ENCODE peak calls at places on chromosome 19, in seven cellular contexts. M is heart left ventricle, P is IMR-90, S is testis, K is right lobe of liver, Y is body of pancreas, Z is stomach. R is an unnamed sample.
A peak's percentile ranks its signal among the peaks of the same experiment; 100 is the strongest.

GRCh38 chr19:35549174-35549788 is 3.9 kb downstream of the TMEM147 start:
- DNase-seq in M (no peak), P (peak; percentile 56), Z (peak; percentile 63), K (no peak), S (peak; percentile 39), Y (peak; percentile 83), R (peak; percentile 60)

GRCh38 chr19:55460670-55461258 is 678 bp downstream of the ISOC2 start:
- DNase-seq in K (peak; percentile 92), P (peak; percentile 74), M (peak; percentile 85), Y (peak; percentile 86), S (peak; percentile 95), Z (peak; percentile 78), R (peak; percentile 94)

GRCh38 chr19:2552859-2553258 is 76.9 kb downstream of the GADD45B start:
- DNase-seq in M (no peak), S (no peak), P (no peak), Z (no peak), K (no peak), Y (peak; percentile 49), R (no peak)

GRCh38 chr19:6297202-6297601 is 17.4 kb upstream of the MLLT1 start:
- DNase-seq in Z (no peak), S (no peak), K (no peak), M (no peak), P (no peak), Y (no peak), R (no peak)

GRCh38 chr19:36136975-36137686 is 2.7 kb upstream of the CAPNS1 start:
- DNase-seq in K (peak; percentile 85), M (peak; percentile 64), Y (peak; percentile 89), P (peak; percentile 23), Z (peak; percentile 80), S (no peak), R (no peak)

GRCh38 chr19:44846455-44847143 is 502 bp downstream of the NECTIN2 start:
- DNase-seq in Z (no peak), M (peak; percentile 62), Y (no peak), S (no peak), P (no peak), K (peak; percentile 67), R (peak; percentile 67)

GRCh38 chr19:55266404-55266803 is 7.6 kb upstream of the PPP6R1 start:
- DNase-seq in S (no peak), P (no peak), Z (no peak), Y (no peak), M (no peak), K (no peak), R (no peak)

GRCh38 chr19:4624301-4624700 is 15.0 kb upstream of the TNFAIP8L1 start:
- DNase-seq in P (no peak), M (no peak), Y (no peak), K (no peak), S (no peak), Z (no peak), R (no peak)

GRCh38 chr19:16273005-16273404 is 51.6 kb upstream of the KLF2 start:
- DNase-seq in Z (no peak), M (peak; percentile 75), P (no peak), K (no peak), Y (no peak), S (peak; percentile 56), R (no peak)

GRCh38 chr19:6108721-6109633 is 1.3 kb downstream of the RFX2 start:
- DNase-seq in S (peak; percentile 54), Y (peak; percentile 42), K (no peak), Z (peak; percentile 32), P (peak; percentile 66), M (peak; percentile 74), R (peak; percentile 80)

GRCh38 chr19:4568884-4569283 is 9.4 kb upstream of the SEMA6B start:
- DNase-seq in S (no peak), M (no peak), P (no peak), Z (no peak), Y (no peak), K (no peak), R (no peak)

GRCh38 chr19:7888145-7888825 is at the start of gene LRRC8E:
- DNase-seq in Y (peak; percentile 78), M (no peak), P (peak; percentile 55), S (no peak), K (peak; percentile 59), Z (peak; percentile 79), R (peak; percentile 43)

GRCh38 chr19:18648971-18649310 is 12.1 kb downstream of the KLHL26 start:
- DNase-seq in Z (no peak), K (no peak), P (no peak), S (peak; percentile 41), Y (peak; percentile 22), M (no peak), R (no peak)

GRCh38 chr19:16064209-16064889 is 11.9 kb upstream of the TPM4 start:
- DNase-seq in Y (no peak), Z (no peak), P (no peak), K (no peak), S (no peak), M (no peak), R (no peak)

GRCh38 chr19:44566984-44567383 is 37.5 kb upstream of the CEACAM20 start:
- DNase-seq in P (no peak), Z (no peak), Y (no peak), S (no peak), K (no peak), M (no peak), R (no peak)

GRCh38 chr19:55016017-55016416 is 22.0 kb downstream of the GP6 start:
- DNase-seq in S (no peak), K (no peak), P (no peak), Z (no peak), Y (no peak), M (no peak), R (no peak)

GRCh38 chr19:2351591-2351990 is 8.5 kb upstream of the TMPRSS9 start:
- DNase-seq in Y (no peak), K (no peak), S (no peak), Z (no peak), P (no peak), M (no peak), R (no peak)

GRCh38 chr19:16371540-16371986 is 46.9 kb downstream of the KLF2 start:
- DNase-seq in M (peak; percentile 88), K (peak; percentile 76), Z (peak; percentile 85), S (peak; percentile 56), Y (peak; percentile 58), P (no peak), R (no peak)

GRCh38 chr19:33449799-33450198 is 71.8 kb downstream of the PEPD start:
- DNase-seq in P (no peak), S (no peak), K (peak; percentile 32), Z (no peak), Y (no peak), M (peak; percentile 20), R (no peak)

GRCh38 chr19:53432088-53432661 is 391 bp downstream of the ZNF761 start:
- DNase-seq in K (peak; percentile 55), S (no peak), Y (peak; percentile 13), M (peak; percentile 69), P (peak; percentile 13), Z (peak; percentile 27), R (peak; percentile 33)

DNA sequence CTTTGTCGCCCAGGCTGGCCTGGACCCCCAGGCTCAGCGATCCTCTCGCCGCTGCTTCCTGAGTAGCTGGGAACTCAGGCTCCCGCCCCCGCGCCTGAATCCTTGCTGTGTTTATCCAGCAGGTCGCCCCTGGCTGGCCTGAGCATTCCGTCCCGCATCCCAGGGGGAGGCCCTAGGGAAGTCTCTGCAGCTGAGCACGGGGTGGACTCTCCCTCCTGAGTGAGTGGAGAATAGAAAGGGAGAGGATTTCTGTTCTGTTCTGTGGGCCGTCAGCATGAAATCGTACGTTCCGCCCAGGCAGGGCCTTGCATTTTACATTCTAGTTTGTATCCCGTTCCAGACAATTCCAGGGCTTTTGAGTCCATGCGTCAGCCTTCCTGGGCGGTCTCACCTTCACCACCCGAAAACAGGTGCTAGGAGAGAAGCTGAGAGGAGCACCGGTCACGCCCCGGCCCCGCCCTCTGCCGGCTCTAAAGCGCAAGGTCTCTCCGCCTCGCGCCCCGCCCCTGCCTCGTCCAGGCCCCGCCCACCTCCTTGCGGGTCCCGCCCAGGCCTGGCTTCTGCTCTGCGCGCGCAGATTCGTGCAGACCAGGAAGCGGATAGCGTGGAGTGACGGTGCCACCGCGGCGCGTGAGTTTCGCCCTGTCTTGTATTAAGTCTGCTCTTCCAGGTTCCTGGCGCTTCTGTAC is at the start of gene ZNF761:
- DNase-seq in M (peak; percentile 98), Y (peak; percentile 98), P (peak; percentile 86), S (peak; percentile 98), Z (peak; percentile 99), K (peak; percentile 98), R (peak; percentile 98)
- H3K4me1 ChIP-seq in M (no peaks in the 10 kb centered on the region), Y (peaks cover 18% of the 10 kb centered on the region), P (no peaks in the 10 kb centered on the region), S (peaks cover 3% of the 10 kb centered on the region), Z (peaks cover 23% of the 10 kb centered on the region), K (no peaks in the 10 kb centered on the region), R (no peaks in the 10 kb centered on the region)

DNA sequence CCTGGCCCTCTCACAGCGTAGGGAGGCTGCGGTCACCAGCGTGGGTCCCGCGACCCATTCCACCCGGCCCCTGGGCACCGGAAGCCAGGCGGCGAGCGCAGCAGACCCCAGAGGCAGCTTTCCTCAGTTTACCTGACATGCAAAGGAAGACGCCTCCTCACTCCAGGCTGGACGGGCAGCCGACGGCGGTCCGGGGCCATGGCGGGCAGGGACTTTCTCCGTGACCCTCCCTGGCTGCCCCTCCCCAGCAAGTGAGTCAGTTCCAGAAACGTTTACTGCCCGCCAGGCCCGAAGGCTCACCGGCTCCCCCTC is 5.5 kb downstream of the SBNO2 start:
- DNase-seq in Y (no peak), K (peak; percentile 57), M (no peak), P (no peak), Z (no peak), S (no peak), R (no peak)
- H3K4me3 ChIP-seq in Y (no peak overlapping the region), K (peak overlapping the region; percentile 41), M (no peak overlapping the region), P (peak overlapping the region; percentile 33), Z (peak overlapping the region; percentile 47), S (peak overlapping the region; percentile 34), R (peak overlapping the region; percentile 40)

DNA sequence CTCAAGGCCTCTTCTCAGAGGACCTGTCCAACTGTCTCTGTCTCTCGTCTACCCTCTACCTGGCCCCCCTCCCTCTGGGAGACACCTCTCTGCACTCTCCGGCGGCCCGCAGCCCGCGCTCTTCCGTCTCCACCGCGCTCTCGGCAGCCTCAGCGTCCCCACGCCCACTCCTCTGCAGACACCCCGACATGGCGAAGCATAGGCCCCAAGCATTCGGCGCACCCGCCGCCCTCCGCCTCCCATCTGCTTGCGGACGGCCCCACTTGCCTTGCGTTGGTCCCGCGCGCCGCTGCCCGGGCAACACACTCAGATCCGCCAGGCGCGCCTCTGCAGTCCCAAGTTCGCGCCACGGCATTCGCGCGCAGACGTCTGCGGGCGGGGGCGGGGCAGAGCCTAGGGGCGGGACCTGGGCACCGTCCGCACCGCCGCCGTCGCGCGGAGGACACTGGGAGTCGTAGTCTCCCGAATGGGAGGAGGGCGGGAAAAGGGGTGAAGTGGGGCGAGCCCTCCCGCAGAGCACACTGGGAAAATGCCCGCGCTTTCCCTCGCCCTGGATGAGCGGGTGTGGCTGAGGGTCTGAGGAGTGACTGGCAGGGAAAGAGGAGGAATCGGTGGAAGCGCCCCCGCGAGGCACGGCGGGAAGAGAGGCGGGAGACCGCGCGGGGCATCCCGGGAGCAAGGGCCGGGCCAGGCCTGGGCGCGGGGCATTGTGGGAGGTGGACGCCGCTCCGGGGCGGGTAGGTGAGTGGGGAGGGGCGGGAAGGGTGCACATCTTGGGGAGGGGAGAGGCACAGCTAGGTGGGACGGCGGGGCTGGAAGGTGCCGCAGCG is at the start of the genes LIG1 and ZSWIM9:
- DNase-seq in Y (peak; percentile 90), K (peak; percentile 96), S (peak; percentile 94), Z (peak; percentile 92), P (peak; percentile 95), M (peak; percentile 94), R (peak; percentile 95)
- TF ChIP-seq POLR2A in Y (peak; percentile 43), K (peak; percentile 36), S (no peak), Z (no peak), P (peak; percentile 18), M (no peak), R (no peak)

DNA sequence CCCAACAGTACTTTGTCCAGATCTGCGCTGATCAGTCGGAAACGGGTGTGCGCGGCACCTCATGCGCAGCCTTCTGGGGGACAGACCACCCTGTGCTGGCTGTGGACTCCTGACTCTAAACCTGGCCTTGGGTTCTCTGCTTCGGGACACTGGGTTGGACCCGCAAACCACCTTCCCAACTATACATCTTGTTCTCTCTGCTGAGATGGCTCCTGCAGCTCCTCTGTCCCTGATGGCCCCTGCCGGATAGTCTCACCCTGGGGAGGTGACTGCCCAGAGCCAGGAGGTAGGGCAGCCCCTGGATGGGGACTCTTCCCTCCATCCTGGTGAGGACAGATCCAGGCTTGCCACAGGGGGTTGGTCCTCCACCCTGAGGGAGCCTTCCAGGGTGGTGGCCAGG is 23.3 kb downstream of the RFX1 start:
- DNase-seq in K (no peak), M (no peak), Y (no peak), S (no peak), Z (no peak), P (no peak), R (no peak)
- H3K4me1 ChIP-seq in K (no peaks in the 10 kb centered on the region), M (peaks cover 55% of the 10 kb centered on the region), Y (peaks cover 18% of the 10 kb centered on the region), S (peaks cover 21% of the 10 kb centered on the region), Z (peaks cover 36% of the 10 kb centered on the region), P (peaks cover 10% of the 10 kb centered on the region), R (peaks cover 5% of the 10 kb centered on the region)